ENCODE peak calls at places on chromosomes 4 and X, in eight cellular contexts. One of them, this sample, is unnamed.

GRCh38 chr4:101332424-101332823 is 14.9 kb downstream of the PPP3CA start:
- DNase-seq in T-helper 1 cell: no peak
- DNase-seq in stimulated activated CD8-positive, alpha-beta memory T cell treated with anti-CD3 and anti-CD28 coated beads, Interleukin-2, amount 100 ng/mL, for 48 hours: no peak
- DNase-seq in astrocyte of the spinal cord: no peak
- DNase-seq in GM23338: no peak
- DNase-seq in dermis microvascular lymphatic vessel endothelial cell: peak; percentile 6
- DNase-seq in NCI-H82: no peak
- DNase-seq in lower lobe of right lung: no peak
- DNase-seq in this sample: no peak

GRCh38 chrX:74450803-74451449 is 29.6 kb downstream of the SLC16A2 start:
- DNase-seq in lower lobe of right lung: no peak
- DNase-seq in stimulated activated CD8-positive, alpha-beta memory T cell treated with anti-CD3 and anti-CD28 coated beads, Interleukin-2, amount 100 ng/mL, for 48 hours: no peak
- DNase-seq in GM23338: no peak
- DNase-seq in T-helper 1 cell: no peak
- DNase-seq in dermis microvascular lymphatic vessel endothelial cell: no peak
- DNase-seq in NCI-H82: no peak
- DNase-seq in astrocyte of the spinal cord: peak; percentile 92
- DNase-seq in this sample: no peak

GRCh38 chr4:7251321-7251720 is 59.0 kb downstream of the SORCS2 start:
- DNase-seq in dermis microvascular lymphatic vessel endothelial cell: no peak
- DNase-seq in GM23338: no peak
- DNase-seq in T-helper 1 cell: no peak
- DNase-seq in astrocyte of the spinal cord: no peak
- DNase-seq in NCI-H82: no peak
- DNase-seq in stimulated activated CD8-positive, alpha-beta memory T cell treated with anti-CD3 and anti-CD28 coated beads, Interleukin-2, amount 100 ng/mL, for 48 hours: no peak
- DNase-seq in lower lobe of right lung: no peak
- DNase-seq in this sample: no peak

GRCh38 chr4:78024085-78024484 is 33.0 kb upstream of the FRAS1 start:
- DNase-seq in dermis microvascular lymphatic vessel endothelial cell: no peak
- DNase-seq in stimulated activated CD8-positive, alpha-beta memory T cell treated with anti-CD3 and anti-CD28 coated beads, Interleukin-2, amount 100 ng/mL, for 48 hours: no peak
- DNase-seq in astrocyte of the spinal cord: no peak
- DNase-seq in lower lobe of right lung: no peak
- DNase-seq in T-helper 1 cell: no peak
- DNase-seq in GM23338: no peak
- DNase-seq in NCI-H82: no peak
- DNase-seq in this sample: no peak

GRCh38 chrX:82649645-82650044 is 858.4 kb upstream of the POU3F4 start:
- DNase-seq in dermis microvascular lymphatic vessel endothelial cell: no peak
- DNase-seq in T-helper 1 cell: no peak
- DNase-seq in astrocyte of the spinal cord: no peak
- DNase-seq in NCI-H82: no peak
- DNase-seq in stimulated activated CD8-positive, alpha-beta memory T cell treated with anti-CD3 and anti-CD28 coated beads, Interleukin-2, amount 100 ng/mL, for 48 hours: no peak
- DNase-seq in lower lobe of right lung: no peak
- DNase-seq in GM23338: no peak
- DNase-seq in this sample: no peak

GRCh38 chr4:26893491-26893890 is 32.9 kb downstream of the STIM2 start:
- DNase-seq in stimulated activated CD8-positive, alpha-beta memory T cell treated with anti-CD3 and anti-CD28 coated beads, Interleukin-2, amount 100 ng/mL, for 48 hours: no peak
- DNase-seq in NCI-H82: no peak
- DNase-seq in lower lobe of right lung: no peak
- DNase-seq in GM23338: no peak
- DNase-seq in T-helper 1 cell: no peak
- DNase-seq in astrocyte of the spinal cord: no peak
- DNase-seq in dermis microvascular lymphatic vessel endothelial cell: no peak
- DNase-seq in this sample: no peak

GRCh38 chrX:154525606-154526490 is 9.8 kb upstream of the FAM3A start:
- DNase-seq in astrocyte of the spinal cord: no peak
- DNase-seq in lower lobe of right lung: no peak
- DNase-seq in stimulated activated CD8-positive, alpha-beta memory T cell treated with anti-CD3 and anti-CD28 coated beads, Interleukin-2, amount 100 ng/mL, for 48 hours: no peak
- DNase-seq in NCI-H82: peak; percentile 16
- DNase-seq in T-helper 1 cell: no peak
- DNase-seq in GM23338: no peak
- DNase-seq in dermis microvascular lymphatic vessel endothelial cell: no peak
- DNase-seq in this sample: no peak

GRCh38 chrX:154486396-154487207 is at the start of gene UBL4A:
- DNase-seq in stimulated activated CD8-positive, alpha-beta memory T cell treated with anti-CD3 and anti-CD28 coated beads, Interleukin-2, amount 100 ng/mL, for 48 hours: peak; percentile 52
- DNase-seq in astrocyte of the spinal cord: peak; percentile 24
- DNase-seq in GM23338: peak; percentile 50
- DNase-seq in lower lobe of right lung: peak; percentile 83
- DNase-seq in T-helper 1 cell: peak; percentile 25
- DNase-seq in NCI-H82: peak; percentile 80
- DNase-seq in dermis microvascular lymphatic vessel endothelial cell: peak; percentile 54
- DNase-seq in this sample: peak; percentile 89

GRCh38 chr4:81565137-81565870 is 93.6 kb upstream of the RASGEF1B start:
- DNase-seq in stimulated activated CD8-positive, alpha-beta memory T cell treated with anti-CD3 and anti-CD28 coated beads, Interleukin-2, amount 100 ng/mL, for 48 hours: no peak
- DNase-seq in lower lobe of right lung: peak; percentile 85
- DNase-seq in T-helper 1 cell: no peak
- DNase-seq in dermis microvascular lymphatic vessel endothelial cell: no peak
- DNase-seq in GM23338: no peak
- DNase-seq in astrocyte of the spinal cord: peak; percentile 8
- DNase-seq in NCI-H82: no peak
- DNase-seq in this sample: peak; percentile 89

GRCh38 chr4:17152941-17153340 is 254.5 kb upstream of the LDB2 start:
- DNase-seq in stimulated activated CD8-positive, alpha-beta memory T cell treated with anti-CD3 and anti-CD28 coated beads, Interleukin-2, amount 100 ng/mL, for 48 hours: no peak
- DNase-seq in dermis microvascular lymphatic vessel endothelial cell: no peak
- DNase-seq in NCI-H82: no peak
- DNase-seq in astrocyte of the spinal cord: no peak
- DNase-seq in GM23338: no peak
- DNase-seq in T-helper 1 cell: no peak
- DNase-seq in lower lobe of right lung: no peak
- DNase-seq in this sample: no peak

GRCh38 chrX:68684291-68684918 is 36.9 kb downstream of the STARD8 start:
- DNase-seq in stimulated activated CD8-positive, alpha-beta memory T cell treated with anti-CD3 and anti-CD28 coated beads, Interleukin-2, amount 100 ng/mL, for 48 hours: no peak
- DNase-seq in NCI-H82: no peak
- DNase-seq in dermis microvascular lymphatic vessel endothelial cell: peak; percentile 52
- DNase-seq in GM23338: no peak
- DNase-seq in lower lobe of right lung: peak; percentile 67
- DNase-seq in astrocyte of the spinal cord: no peak
- DNase-seq in T-helper 1 cell: no peak
- DNase-seq in this sample: peak; percentile 69

GRCh38 chr4:139368990-139369389 is 66.7 kb upstream of the NDUFC1 start:
- DNase-seq in dermis microvascular lymphatic vessel endothelial cell: peak; percentile 82
- DNase-seq in T-helper 1 cell: no peak
- DNase-seq in GM23338: no peak
- DNase-seq in NCI-H82: no peak
- DNase-seq in stimulated activated CD8-positive, alpha-beta memory T cell treated with anti-CD3 and anti-CD28 coated beads, Interleukin-2, amount 100 ng/mL, for 48 hours: no peak
- DNase-seq in astrocyte of the spinal cord: peak; percentile 21
- DNase-seq in lower lobe of right lung: no peak
- DNase-seq in this sample: no peak

GRCh38 chrX:45774961-45775360 is 574.3 kb upstream of the DIPK2B start:
- DNase-seq in NCI-H82: no peak
- DNase-seq in T-helper 1 cell: no peak
- DNase-seq in astrocyte of the spinal cord: peak; percentile 82
- DNase-seq in GM23338: no peak
- DNase-seq in dermis microvascular lymphatic vessel endothelial cell: peak; percentile 69
- DNase-seq in stimulated activated CD8-positive, alpha-beta memory T cell treated with anti-CD3 and anti-CD28 coated beads, Interleukin-2, amount 100 ng/mL, for 48 hours: no peak
- DNase-seq in lower lobe of right lung: no peak
- DNase-seq in this sample: no peak

GRCh38 chr4:26284536-26284935 is 36.3 kb upstream of the RBPJ start:
- DNase-seq in NCI-H82: no peak
- DNase-seq in T-helper 1 cell: no peak
- DNase-seq in stimulated activated CD8-positive, alpha-beta memory T cell treated with anti-CD3 and anti-CD28 coated beads, Interleukin-2, amount 100 ng/mL, for 48 hours: no peak
- DNase-seq in astrocyte of the spinal cord: no peak
- DNase-seq in lower lobe of right lung: no peak
- DNase-seq in GM23338: no peak
- DNase-seq in dermis microvascular lymphatic vessel endothelial cell: no peak
- DNase-seq in this sample: no peak

GRCh38 chrX:926991-927390 is 285.5 kb downstream of the CRLF2 start:
- DNase-seq in dermis microvascular lymphatic vessel endothelial cell: no peak
- DNase-seq in astrocyte of the spinal cord: no peak
- DNase-seq in lower lobe of right lung: no peak
- DNase-seq in NCI-H82: no peak
- DNase-seq in T-helper 1 cell: no peak
- DNase-seq in stimulated activated CD8-positive, alpha-beta memory T cell treated with anti-CD3 and anti-CD28 coated beads, Interleukin-2, amount 100 ng/mL, for 48 hours: no peak
- DNase-seq in GM23338: no peak
- DNase-seq in this sample: peak; percentile 31

GRCh38 chr4:147830987-147831386 is 99.1 kb downstream of the ARHGAP10 start:
- DNase-seq in dermis microvascular lymphatic vessel endothelial cell: peak; percentile 50
- DNase-seq in stimulated activated CD8-positive, alpha-beta memory T cell treated with anti-CD3 and anti-CD28 coated beads, Interleukin-2, amount 100 ng/mL, for 48 hours: no peak
- DNase-seq in NCI-H82: peak; percentile 36
- DNase-seq in lower lobe of right lung: no peak
- DNase-seq in astrocyte of the spinal cord: peak; percentile 48
- DNase-seq in GM23338: no peak
- DNase-seq in T-helper 1 cell: no peak
- DNase-seq in this sample: no peak

GRCh38 chr4:8507251-8507570 is 66.6 kb downstream of the TRMT44 start:
- DNase-seq in astrocyte of the spinal cord: peak; percentile 47
- DNase-seq in dermis microvascular lymphatic vessel endothelial cell: no peak
- DNase-seq in NCI-H82: no peak
- DNase-seq in GM23338: no peak
- DNase-seq in lower lobe of right lung: no peak
- DNase-seq in stimulated activated CD8-positive, alpha-beta memory T cell treated with anti-CD3 and anti-CD28 coated beads, Interleukin-2, amount 100 ng/mL, for 48 hours: no peak
- DNase-seq in T-helper 1 cell: no peak
- DNase-seq in this sample: no peak